ENCODE peak calls at places on chromosome 16, in eight cellular contexts. B is K562; A is activated CD4-positive, alpha-beta T cell treated with anti-CD3 and anti-CD28 coated beads, Interleukin-2, amount 10 ng/mL, durations not matched to agents 7 days and 5 days; L is heart left ventricle; D is activated CD8-positive, alpha-beta T cell treated with anti-CD3 and anti-CD28 coated beads for 36 hours; M is GM19239; H is effector CD4-positive, alpha-beta T cell; P is GDM1. U is an unnamed sample.

GRCh38 chr16:12011565-12011964 is 35.0 kb downstream of the SNX29 start:
- DNase-seq in P (no peak), D (no peak), L (no peak), B (no peak), M (no peak), A (no peak), H (no peak), U (no peak)

GRCh38 chr16:84892097-84892496 is 72.3 kb downstream of the CRISPLD2 start:
- DNase-seq in D (no peak), B (no peak), H (no peak), L (no peak), P (no peak), M (no peak), A (no peak), U (no peak)

GRCh38 chr16:27365142-27366089 is 36.6 kb upstream of the IL21R start:
- DNase-seq in L (no peak), M (no peak), D (peak), B (no peak), P (no peak), H (no peak), A (no peak), U (no peak)

GRCh38 chr16:75486666-75487313 is 8.5 kb downstream of the CHST6 start:
- DNase-seq in A (no peak), H (no peak), P (no peak), L (no peak), B (no peak), M (no peak), D (no peak), U (no peak)

GRCh38 chr16:85557976-85558589 is 55.0 kb upstream of the GSE1 start:
- DNase-seq in H (no peak), L (peak), P (no peak), D (no peak), M (no peak), B (no peak), A (no peak), U (no peak)

GRCh38 chr16:86942469-86943175 is 364.3 kb downstream of the FOXL1 start:
- DNase-seq in A (no peak), D (no peak), H (no peak), L (no peak), B (no peak), P (no peak), M (no peak), U (no peak)

GRCh38 chr16:75789237-75789636 is 62.9 kb upstream of the CPHXL start:
- DNase-seq in P (no peak), M (peak), H (no peak), A (peak), D (no peak), B (peak), L (no peak), U (peak)

GRCh38 chr16:53022374-53022773 is 30.3 kb downstream of the CHD9NB start:
- DNase-seq in D (peak), B (peak), P (no peak), A (peak), H (no peak), L (no peak), M (no peak), U (peak)

GRCh38 chr16:11614587-11615175 is 28.0 kb upstream of the LITAF start:
- DNase-seq in D (no peak), L (no peak), H (no peak), P (no peak), B (no peak), A (no peak), M (no peak), U (no peak)

GRCh38 chr16:15572329-15573001 is 70.5 kb downstream of the MARF1 start:
- DNase-seq in L (no peak), A (no peak), P (no peak), H (no peak), D (peak), M (no peak), B (no peak), U (peak)

GRCh38 chr16:79362312-79362970 is 238.1 kb downstream of the MAF start:
- DNase-seq in D (no peak), P (no peak), M (no peak), L (no peak), A (peak), H (no peak), B (no peak), U (no peak)

GRCh38 chr16:85824161-85825135 is 25.0 kb downstream of the COX4I1 start:
- DNase-seq in D (no peak), M (no peak), B (no peak), A (no peak), P (no peak), L (no peak), H (no peak), U (no peak)

GRCh38 chr16:87328846-87329245 is 11.7 kb upstream of the C16orf95 start:
- DNase-seq in B (no peak), P (no peak), A (no peak), L (no peak), M (no peak), D (no peak), H (no peak), U (no peak)

U was measured in Karpas-422.